ENCODE peak calls at places on chromosomes 4 and X, in ten cellular contexts. X is neural progenitor cell, W is MCF 10A, G is endothelial cell, B is fibroblast of mammary gland, A is thoracic aorta, Z is Calu3, Q is AG09309, O is fibroblast of lung, S is type B pancreatic cell. D is an unnamed sample.

GRCh38 chrX:42755820-42756219 is 22.1 kb downstream of the PPP1R2C start:
- DNase-seq in X (no peak), W (peak; percentile 65), G (no peak), B (peak; percentile 82), A (peak; percentile 3), Z (peak; percentile 23), Q (peak; percentile 20), O (peak; percentile 67), S (no peak), D (no peak)

GRCh38 chr4:16582526-16582925 is 315.9 kb downstream of the LDB2 start:
- DNase-seq in X (peak; percentile 54), W (peak; percentile 46), G (peak; percentile 41), B (no peak), A (no peak), Z (no peak), Q (no peak), O (no peak), S (no peak), D (no peak)

GRCh38 chrX:150683536-150684146 is 9.6 kb upstream of the MTMR1 start:
- DNase-seq in X (peak; percentile 55), W (peak; percentile 71), G (peak; percentile 8), B (peak; percentile 51), A (no peak), Z (peak; percentile 32), Q (no peak), O (peak; percentile 49), S (no peak), D (no peak)

GRCh38 chr4:128572778-128573241 is 236.7 kb upstream of the JADE1 start:
- DNase-seq in X (no peak), W (no peak), G (no peak), B (no peak), A (no peak), Z (no peak), Q (no peak), O (no peak), S (no peak), D (no peak)

GRCh38 chr4:145956288-145956890 is 17.8 kb upstream of the ZNF827 start:
- DNase-seq in X (peak; percentile 60), W (peak; percentile 62), G (peak; percentile 58), B (peak; percentile 56), A (no peak), Z (peak; percentile 17), Q (no peak), O (peak; percentile 52), S (no peak), D (no peak)

GRCh38 chr4:139735381-139736256 is 70.0 kb downstream of the MGST2 start:
- DNase-seq in X (peak; percentile 78), W (no peak), G (peak; percentile 63), B (peak; percentile 12), A (no peak), Z (no peak), Q (no peak), O (peak; percentile 39), S (no peak), D (no peak)

GRCh38 chrX:18353931-18354368 is 538 bp downstream of the SCML2 start:
- DNase-seq in X (peak; percentile 70), W (no peak), G (peak; percentile 47), B (no peak), A (no peak), Z (peak; percentile 17), Q (no peak), O (no peak), S (peak; percentile 70), D (no peak)

GRCh38 chr4:52997132-52997416 is 135.0 kb downstream of the RASL11B start:
- DNase-seq in X (no peak), W (no peak), G (no peak), B (peak; percentile 28), A (no peak), Z (no peak), Q (no peak), O (peak; percentile 19), S (no peak), D (no peak)

GRCh38 chrX:48910926-48911406 is 480 bp downstream of the SLC35A2 start:
- DNase-seq in X (no peak), W (no peak), G (no peak), B (peak; percentile 19), A (no peak), Z (no peak), Q (no peak), O (no peak), S (no peak), D (no peak)

GRCh38 chr4:186557486-186557885 is 2.1 kb upstream of the MTNR1A start:
- DNase-seq in X (no peak), W (peak; percentile 16), G (no peak), B (peak; percentile 72), A (no peak), Z (no peak), Q (no peak), O (no peak), S (no peak), D (no peak)

GRCh38 chr4:168421671-168422070 is 58.6 kb downstream of the DDX60L start:
- DNase-seq in X (no peak), W (peak; percentile 73), G (peak; percentile 36), B (peak; percentile 8), A (no peak), Z (peak; percentile 53), Q (no peak), O (peak; percentile 4), S (no peak), D (no peak)

GRCh38 chrX:75038925-75039324 is 113.7 kb upstream of the NEXMIF start:
- DNase-seq in X (peak; percentile 2), W (peak; percentile 8), G (no peak), B (peak; percentile 18), A (no peak), Z (no peak), Q (peak; percentile 3), O (peak; percentile 8), S (no peak), D (peak; percentile 3)
- TF ChIP-seq CTCF in X (peak; percentile 31), W (no peak), G (no peak), B (peak; percentile 26), A (no peak), Z (no peak), Q (peak; percentile 53), O (no peak), S (peak; percentile 21), D (peak; percentile 46)

DNA sequence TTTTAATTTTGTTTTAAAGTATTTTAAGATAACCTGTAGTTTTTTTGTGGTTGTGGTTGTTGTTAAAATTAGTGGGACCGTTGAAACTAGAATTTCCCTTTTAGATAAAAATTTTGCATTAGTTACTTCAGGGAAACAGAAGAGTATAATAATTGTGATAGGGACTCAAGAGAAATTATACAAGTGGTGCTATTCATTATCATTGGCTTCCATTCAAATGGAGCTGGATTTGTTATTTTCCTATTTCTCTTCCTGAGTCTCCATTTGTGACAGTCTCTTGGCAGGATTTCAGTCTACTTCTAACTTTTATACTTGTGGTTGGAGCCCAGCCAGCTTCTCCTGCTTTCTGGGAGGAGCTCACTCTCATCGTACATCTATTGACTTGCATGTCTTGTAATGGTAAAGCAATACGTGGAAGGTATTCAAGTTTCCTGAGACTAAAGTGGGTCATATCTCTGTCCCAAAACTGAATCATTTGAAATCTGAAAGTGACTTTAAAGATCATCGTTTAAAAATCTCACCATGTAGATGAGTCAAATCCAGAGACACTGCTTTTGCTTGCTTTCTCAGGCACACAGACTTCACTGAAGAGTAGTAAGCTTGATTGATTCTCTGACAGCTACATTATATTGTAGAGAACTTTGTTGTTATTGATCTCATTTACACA is 155.8 kb downstream of the RPA4 start:
- DNase-seq in X (no peak), W (peak; percentile 66), G (no peak), B (peak; percentile 53), A (no peak), Z (peak; percentile 4), Q (no peak), O (peak; percentile 60), S (no peak), D (peak; percentile 26)
- TF ChIP-seq CTCF in X (no peak), W (no peak), G (no peak), B (no peak), A (no peak), Z (no peak), Q (no peak), O (no peak), S (no peak), D (no peak)

GRCh38 chr4:138225477-138225876 is 16.7 kb downstream of the SLC7A11 start:
- DNase-seq in X (no peak), W (no peak), G (no peak), B (peak; percentile 32), A (no peak), Z (no peak), Q (no peak), O (no peak), S (no peak), D (no peak)

GRCh38 chr4:138218976-138219375 is 23.2 kb downstream of the SLC7A11 start:
- DNase-seq in X (no peak), W (no peak), G (no peak), B (no peak), A (no peak), Z (no peak), Q (no peak), O (no peak), S (no peak), D (no peak)

GRCh38 chr4:138223191-138223910 is 18.8 kb downstream of the SLC7A11 start:
- DNase-seq in X (peak; percentile 63), W (no peak), G (no peak), B (no peak), A (no peak), Z (no peak), Q (no peak), O (no peak), S (no peak), D (no peak)

GRCh38 chr4:138224614-138225013 is 17.5 kb downstream of the SLC7A11 start:
- DNase-seq in X (no peak), W (no peak), G (no peak), B (no peak), A (no peak), Z (no peak), Q (no peak), O (no peak), S (no peak), D (no peak)

DNA sequence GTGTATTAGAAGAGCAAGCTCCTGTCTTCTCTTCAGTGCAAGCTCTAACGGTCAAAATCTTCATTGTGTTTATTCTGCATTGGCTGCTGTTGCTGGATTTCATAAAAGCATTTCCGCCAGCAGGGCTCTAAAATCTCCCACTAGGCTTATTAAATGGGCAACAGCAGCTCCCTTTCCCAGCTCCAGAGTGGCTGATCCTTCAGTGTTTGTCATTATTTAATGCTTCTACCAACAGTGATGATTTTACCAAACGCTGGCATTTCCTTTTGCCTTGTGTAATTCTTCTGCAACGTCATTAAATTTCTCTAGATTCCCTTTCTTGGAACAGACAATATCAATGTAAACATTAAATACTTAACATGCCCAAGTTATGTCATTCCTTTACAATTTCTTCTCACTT is 20.1 kb downstream of the SLC7A11 start:
- DNase-seq in X (no peak), W (peak; percentile 76), G (no peak), B (peak; percentile 61), A (no peak), Z (no peak), Q (peak; percentile 69), O (peak; percentile 84), S (no peak), D (peak; percentile 71)
- TF ChIP-seq CTCF in X (no peak), W (no peak), G (no peak), B (no peak), A (no peak), Z (no peak), Q (peak; percentile 29), O (peak; percentile 12), S (peak; percentile 34), D (no peak)

DNA sequence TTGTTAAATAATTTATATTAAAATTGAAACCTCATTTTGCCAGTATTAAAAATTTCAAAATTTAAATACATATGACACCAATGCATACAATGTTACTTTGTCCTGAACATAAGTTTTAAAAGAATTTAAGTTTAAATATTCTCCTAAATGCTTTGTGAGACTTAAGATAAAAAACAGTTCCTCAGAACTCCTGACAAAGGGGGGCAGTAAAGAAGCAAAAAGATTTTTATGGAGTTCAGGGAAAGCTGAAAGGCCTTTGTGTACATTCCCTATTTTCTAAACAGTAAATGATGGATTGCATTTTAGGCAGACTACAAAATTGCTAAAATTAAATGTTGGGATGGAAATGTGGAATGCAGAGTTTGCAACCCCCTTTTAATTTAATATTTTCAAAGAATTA is 81.8 kb downstream of the SNCA start:
- DNase-seq in X (no peak), W (peak; percentile 22), G (no peak), B (peak; percentile 15), A (no peak), Z (no peak), Q (no peak), O (peak; percentile 20), S (no peak), D (no peak)
- TF ChIP-seq CTCF in X (peak; percentile 11), W (no peak), G (no peak), B (peak; percentile 4), A (no peak), Z (no peak), Q (peak; percentile 21), O (peak; percentile 5), S (peak; percentile 59), D (peak; percentile 3)

D was measured in LNCaP clone FGC.